ENCODE peak calls at places on chromosome 21, in four cellular contexts. W is aorta, B is adrenal gland, Q is Panc1. D is an unnamed sample. For H3K4me1, the result is how much of the 10 kb centered on the place peaks cover.

GRCh38 chr21:19326581-19327319 is 923.2 kb upstream of the TMPRSS15 start:
- DNase-seq in W (no peak), B (no peak), Q (no peak), D (no peak)

GRCh38 chr21:27817902-27818623 is 851.2 kb upstream of the ADAMTS5 start:
- DNase-seq in B (no peak), Q (no peak), W (no peak), D (no peak)

GRCh38 chr21:33799378-33800090 is 116.1 kb downstream of the ATP5PO start:
- DNase-seq in W (no peak), Q (no peak), B (peak), D (no peak)

GRCh38 chr21:14773777-14774345 is 227.7 kb upstream of the SAMSN1 start:
- DNase-seq in Q (peak), B (peak), W (peak), D (peak)

GRCh38 chr21:16579538-16579937 is 849.8 kb downstream of the USP25 start:
- DNase-seq in B (no peak), W (no peak), Q (no peak), D (peak)

GRCh38 chr21:40680311-40680710 is 166.6 kb downstream of the DSCAM start:
- DNase-seq in W (no peak), B (no peak), Q (no peak), D (peak)

GRCh38 chr21:27290020-27290419 is 323.1 kb upstream of the ADAMTS5 start:
- DNase-seq in B (no peak), W (no peak), Q (no peak), D (no peak)

GRCh38 chr21:46366091-46366490 is 42.1 kb downstream of the PCNT start:
- DNase-seq in W (no peak), Q (no peak), B (no peak), D (no peak)

GRCh38 chr21:21163904-21164303 is 165.7 kb downstream of the NCAM2 start:
- DNase-seq in Q (peak), W (no peak), B (peak), D (peak)

GRCh38 chr21:27564684-27565280 is 597.9 kb upstream of the ADAMTS5 start:
- DNase-seq in B (peak), W (no peak), Q (no peak), D (peak)

GRCh38 chr21:14734833-14735232 is 188.7 kb upstream of the SAMSN1 start:
- DNase-seq in Q (no peak), B (no peak), W (no peak), D (no peak)

GRCh38 chr21:43597052-43597451 is 62.2 kb downstream of the HSF2BP start:
- DNase-seq in W (no peak), Q (no peak), B (peak), D (no peak)

GRCh38 chr21:18244721-18245486 is at the start of gene CHODL:
- DNase-seq in Q (no peak), B (no peak), W (peak), D (no peak)

GRCh38 chr21:26148834-26149354 is 21.7 kb downstream of the APP start:
- DNase-seq in W (no peak), Q (no peak), B (no peak), D (no peak)

GRCh38 chr21:27425172-27425571 is 458.3 kb upstream of the ADAMTS5 start:
- DNase-seq in W (no peak), Q (no peak), B (no peak), D (no peak)

GRCh38 chr21:33029975-33030461 is 4.3 kb downstream of the OLIG2 start:
- DNase-seq in Q (no peak), W (no peak), B (no peak), D (no peak)

GRCh38 chr21:16587671-16588379 is 858.0 kb downstream of the USP25 start:
- DNase-seq in W (no peak), Q (no peak), B (peak), D (no peak)

GRCh38 chr21:16426936-16427335 is 697.2 kb downstream of the USP25 start:
- DNase-seq in Q (no peak), W (no peak), B (no peak), D (no peak)

GRCh38 chr21:34189506-34189905 is 116.1 kb downstream of the MRPS6 start:
- DNase-seq in Q (no peak), B (no peak), W (no peak), D (no peak)

GRCh38 chr21:34126269-34126668 is 52.9 kb downstream of the MRPS6 start:
- DNase-seq in Q (no peak), B (no peak), W (no peak), D (no peak)

GRCh38 chr21:46509760-46510159 is 51.1 kb downstream of the DIP2A start:
- DNase-seq in W (no peak), B (peak), Q (no peak), D (no peak)

GRCh38 chr21:36347278-36347961 is 27.4 kb downstream of the MORC3 start:
- DNase-seq in W (no peak), B (no peak), Q (no peak), D (no peak)

GRCh38 chr21:14531927-14532326 is 14.2 kb downstream of the SAMSN1 start:
- DNase-seq in B (no peak), W (no peak), Q (no peak), D (no peak)

GRCh38 chr21:14591882-14592281 is 45.8 kb upstream of the SAMSN1 start:
- DNase-seq in B (peak), W (peak), Q (no peak), D (no peak)

GRCh38 chr21:46350571-46350970 is 26.6 kb downstream of the PCNT start:
- DNase-seq in W (no peak), B (no peak), Q (no peak), D (no peak)

GRCh38 chr21:27802816-27803475 is 836.1 kb upstream of the ADAMTS5 start:
- DNase-seq in B (peak), Q (no peak), W (no peak), D (peak)

GRCh38 chr21:36377391-36377842 is 7.8 kb upstream of the CHAF1B start:
- DNase-seq in W (no peak), Q (no peak), B (no peak), D (no peak)

GRCh38 chr21:14942801-14943490 is 121.9 kb downstream of the NRIP1 start:
- DNase-seq in Q (no peak), B (no peak), W (no peak), D (no peak)

GRCh38 chr21:15472641-15473040 is 257.1 kb upstream of the USP25 start:
- DNase-seq in Q (no peak), B (no peak), W (no peak), D (no peak)

GRCh38 chr21:16302851-16303282 is 573.1 kb downstream of the USP25 start:
- DNase-seq in B (peak), W (peak), Q (no peak), D (no peak)

GRCh38 chr21:14523234-14523633 is 22.9 kb downstream of the SAMSN1 start:
- DNase-seq in W (no peak), B (no peak), Q (no peak), D (peak)

GRCh38 chr21:22342855-22343254 is 1344.6 kb downstream of the NCAM2 start:
- DNase-seq in B (no peak), W (no peak), Q (no peak), D (peak)

DNA sequence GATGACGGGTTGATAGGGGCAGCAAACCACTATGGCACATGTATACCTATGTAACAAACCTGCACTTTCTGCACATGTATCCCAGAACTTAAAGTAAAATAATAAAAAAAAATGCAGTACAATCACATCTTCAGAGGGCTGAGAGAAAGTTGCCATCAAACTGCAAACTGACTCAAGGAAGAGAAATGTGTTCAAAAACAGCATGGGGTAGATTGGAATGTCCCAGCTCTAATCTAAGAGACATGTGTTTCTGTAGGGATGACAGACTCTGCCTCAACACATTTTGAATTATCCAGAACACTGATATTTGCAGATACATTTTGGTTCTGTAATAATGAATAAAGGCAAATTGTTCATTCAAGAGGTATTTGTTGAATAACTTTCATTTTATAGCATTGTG is 171.2 kb upstream of the RUNX1 start:
- DNase-seq in B (no peak), W (no peak), Q (no peak), D (no peak)
- H3K4me1 ChIP-seq in B (under half), W (under half), Q (under half), D (under half)

DNA sequence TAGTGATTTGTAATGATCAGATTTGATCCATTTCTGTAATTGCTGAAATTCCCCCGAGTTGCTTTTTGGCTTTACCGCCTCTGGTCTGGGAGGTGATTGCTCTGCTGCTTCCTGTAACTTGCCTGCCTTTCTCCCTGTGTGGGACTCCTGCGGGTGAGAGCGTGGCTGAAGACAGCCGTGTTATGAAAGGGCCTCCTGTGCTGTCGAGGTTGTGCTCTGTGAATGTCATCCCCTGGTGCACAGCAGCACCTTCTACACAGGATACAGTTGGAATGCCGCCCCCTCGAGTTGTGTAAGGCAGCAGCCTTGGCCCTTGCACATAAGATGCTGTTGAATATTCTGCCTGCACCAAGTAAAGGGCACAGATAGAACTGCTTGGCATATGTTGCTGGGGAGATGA is 5.9 kb downstream of the SOD1 start:
- DNase-seq in B (peak), Q (no peak), W (no peak), D (no peak)
- H3K4me1 ChIP-seq in B (half or more), Q (under half), W (under half), D (under half)

DNA sequence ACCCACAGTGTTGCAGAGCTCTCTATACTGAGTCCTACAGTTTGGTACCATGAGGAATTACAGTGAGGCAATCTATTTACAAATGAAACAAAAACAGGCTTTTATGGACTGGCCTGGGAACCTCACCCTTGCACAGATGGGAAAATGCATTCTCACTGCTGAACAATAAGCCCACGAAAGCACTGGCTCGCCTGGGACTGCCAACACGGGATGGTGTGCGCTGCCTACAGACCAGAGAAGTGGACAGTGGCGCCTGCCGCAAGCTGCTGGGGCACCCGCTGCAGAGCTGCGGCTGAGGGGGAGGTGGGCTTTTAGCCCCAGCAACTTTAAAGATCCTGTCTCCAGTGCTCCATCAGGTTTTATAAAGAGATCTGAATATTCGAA is 28.5 kb upstream of the ABCG1 start:
- DNase-seq in Q (no peak), W (no peak), B (no peak), D (no peak)
- H3K4me1 ChIP-seq in Q (under half), W (under half), B (under half), D (under half)

GRCh38 chr21:45332981-45333582 is 45.4 kb upstream of the POFUT2 start:
- DNase-seq in Q (no peak), W (no peak), B (no peak), D (no peak)

GRCh38 chr21:45330851-45331261 is 43.2 kb upstream of the POFUT2 start:
- DNase-seq in W (no peak), B (no peak), Q (no peak), D (no peak)

GRCh38 chr21:45330075-45330781 is 42.5 kb upstream of the POFUT2 start:
- DNase-seq in W (peak), Q (no peak), B (no peak), D (no peak)

GRCh38 chr21:45332415-45332814 is 44.7 kb upstream of the POFUT2 start:
- DNase-seq in Q (no peak), B (no peak), W (no peak), D (no peak)

GRCh38 chr21:45331521-45332257 is 44.0 kb upstream of the POFUT2 start:
- DNase-seq in B (no peak), W (no peak), Q (no peak), D (no peak)
- H3K4me1 ChIP-seq in B (under half), W (under half), Q (half or more), D (under half)

DNA sequence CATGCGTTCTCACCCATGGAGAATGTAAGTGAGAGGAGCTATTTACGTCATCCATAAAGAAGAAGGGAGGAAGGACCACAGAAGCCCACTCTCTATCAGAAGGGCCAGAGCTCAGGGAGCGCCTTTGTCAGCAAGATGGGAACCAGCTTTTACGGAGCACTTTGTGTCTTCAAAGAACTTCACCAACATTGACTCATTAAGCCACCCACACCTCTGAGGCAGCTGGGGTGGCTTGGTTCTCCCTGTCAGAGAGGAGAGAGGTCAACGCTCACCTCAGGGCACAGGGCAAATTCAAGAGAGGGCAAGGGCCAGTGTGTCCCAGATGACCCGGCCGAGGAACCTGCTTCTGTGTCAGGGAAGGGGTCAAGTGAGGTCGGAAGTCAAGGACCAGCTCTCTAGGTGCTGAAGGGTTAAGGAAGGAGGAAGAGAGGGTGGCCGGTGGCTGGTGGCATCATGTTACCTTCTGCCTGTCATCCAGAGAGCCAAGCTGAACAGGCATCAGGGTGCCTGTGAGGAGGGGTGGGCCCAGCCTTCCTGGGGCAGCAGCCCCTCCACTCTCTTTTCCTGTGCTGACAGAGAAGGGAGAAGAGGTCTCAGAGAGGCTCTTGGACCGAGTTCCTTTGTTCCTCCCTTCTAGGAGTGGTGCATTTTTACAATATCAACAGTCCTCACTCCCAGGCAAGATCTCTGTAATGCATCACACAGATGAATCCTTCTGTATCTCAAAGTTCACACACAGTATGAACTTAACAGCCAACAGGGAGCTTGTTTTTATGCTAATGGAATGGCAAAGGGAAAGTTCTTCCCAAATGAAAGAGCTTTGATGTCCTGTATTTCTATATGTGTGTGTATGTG is 109.0 kb downstream of the ETS2 start:
- DNase-seq in Q (no peak), W (no peak), B (no peak), D (no peak)
- H3K4me1 ChIP-seq in Q (under half), W (under half), B (under half), D (under half)

DNA sequence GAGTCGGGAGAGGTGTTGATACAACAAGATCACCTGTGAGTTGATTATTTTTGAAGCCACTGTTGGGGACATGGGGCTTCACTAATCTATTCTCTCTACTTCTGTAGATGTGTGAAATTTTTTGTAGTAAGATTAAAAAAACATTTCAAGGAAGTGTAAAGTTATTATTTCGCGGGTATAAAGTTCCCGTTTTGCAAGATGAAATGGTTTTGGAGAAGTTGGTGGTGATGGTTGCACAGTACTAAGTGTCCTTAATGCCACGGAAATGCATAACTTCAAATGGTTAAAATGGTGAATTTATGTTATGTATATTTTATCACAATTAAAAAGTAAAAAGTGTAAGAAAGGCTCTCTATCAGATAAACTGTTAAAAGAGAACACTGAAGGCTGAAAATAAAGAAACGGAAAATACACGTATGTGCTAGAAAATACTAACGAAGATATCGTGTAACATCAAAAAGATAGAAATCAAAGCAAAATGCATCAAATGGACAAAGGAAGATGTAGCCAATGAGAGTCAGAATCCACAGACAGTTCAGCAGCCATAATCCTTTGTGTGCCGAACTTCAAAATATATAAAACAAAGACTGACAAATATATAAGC is 2.9 kb upstream of the ITGB2 start:
- DNase-seq in W (no peak), Q (no peak), B (no peak), D (no peak)
- H3K4me1 ChIP-seq in W (under half), Q (under half), B (under half), D (under half)

GRCh38 chr21:39388811-39389155 is 39.9 kb upstream of the HMGN1 start:
- DNase-seq in Q (no peak), B (no peak), W (no peak), D (no peak)
- H3K4me1 ChIP-seq in Q (under half), B (under half), W (under half), D (under half)

DNA sequence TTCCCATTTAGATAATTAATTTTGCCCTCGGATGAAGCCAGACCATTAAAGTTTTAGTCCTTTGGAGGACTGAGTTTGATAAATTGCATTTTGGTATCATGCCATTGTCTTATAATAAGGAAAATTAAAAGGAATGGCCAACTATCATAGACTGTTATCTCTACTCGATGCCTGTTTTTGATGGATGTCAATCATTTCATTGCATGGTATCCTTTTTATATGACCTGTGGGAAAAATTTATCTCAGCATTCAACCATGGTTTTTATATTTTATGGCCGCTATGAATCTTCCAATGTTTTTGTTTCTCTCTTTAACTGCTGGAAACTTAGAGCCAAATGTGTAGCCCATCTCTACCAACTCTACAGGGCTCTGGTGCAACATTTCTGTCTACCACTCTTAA is 9.9 kb upstream of the CCT8 start:
- DNase-seq in Q (no peak), B (no peak), W (no peak), D (no peak)
- H3K4me1 ChIP-seq in Q (under half), B (under half), W (under half), D (under half)

DNA sequence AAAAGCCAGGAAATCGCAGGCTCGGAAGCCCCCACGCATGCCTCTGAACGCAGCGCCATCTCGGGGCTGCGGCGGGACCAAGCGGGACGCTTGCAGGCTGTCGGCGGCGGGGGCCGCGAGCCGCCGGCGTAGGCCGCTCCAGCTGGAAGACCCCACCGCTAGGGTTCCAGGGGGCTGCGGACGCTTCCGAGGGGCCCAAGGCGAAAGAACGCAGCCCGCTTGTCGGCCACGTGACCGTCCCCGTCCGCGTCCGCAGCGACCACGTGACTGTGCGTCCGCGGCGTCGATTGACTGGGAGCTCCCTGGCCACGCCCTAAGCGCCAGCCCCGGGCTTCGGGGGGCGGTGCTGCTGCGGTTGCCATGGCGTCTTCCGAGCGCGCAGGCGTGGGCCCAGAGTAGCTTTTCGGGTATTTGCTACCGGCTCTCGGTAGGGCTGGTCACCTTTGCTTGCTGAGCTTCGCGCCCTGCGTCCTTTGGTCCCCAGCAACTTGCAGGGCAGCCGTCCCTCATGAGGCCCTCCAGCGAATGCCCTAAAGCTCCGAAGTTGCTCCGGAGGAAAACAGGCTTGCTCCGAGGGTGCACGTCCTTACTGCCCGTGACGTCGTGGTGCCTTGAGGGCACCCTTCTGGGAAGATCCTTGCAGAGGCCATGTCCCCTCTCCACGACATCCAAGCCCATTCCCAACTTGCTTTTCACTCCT is 197.2 kb downstream of the DYRK1A start:
- DNase-seq in B (peak), Q (peak), W (peak), D (peak)
- H3K4me1 ChIP-seq in B (under half), Q (under half), W (under half), D (under half)

D was measured in MM.1S.